ENCODE peak calls at places on chromosomes 5 and 9, in five cellular contexts. D is RCC 7860; X is stimulated activated CD4-positive, alpha-beta T cell treated with anti-CD3 and anti-CD28 coated beads, Interleukin-1b, Interleukin-23, amount 100 ng/mL, for 24 hours; U is GM13976; I is posterior cingulate gyrus. F is an unnamed sample.

GRCh38 chr9:123364241-123364824 is 8.3 kb downstream of the CRB2 start:
- DNase-seq in D (peak; percentile 83), X (no peak), U (no peak), I (peak; percentile 67), F (no peak)

GRCh38 chr9:94812343-94812742 is 85.8 kb downstream of the AOPEP start:
- DNase-seq in D (peak; percentile 82), X (no peak), U (no peak), I (no peak), F (no peak)

GRCh38 chr5:30194595-30194994 is 998.9 kb upstream of the CDH6 start:
- DNase-seq in D (no peak), X (no peak), U (no peak), I (no peak), F (no peak)

GRCh38 chr5:159071382-159071781 is 28.3 kb downstream of the EBF1 start:
- DNase-seq in D (no peak), X (no peak), U (no peak), I (no peak), F (no peak)

GRCh38 chr5:115329475-115329874 is 33.0 kb upstream of the CCDC112 start:
- DNase-seq in D (no peak), X (no peak), U (no peak), I (no peak), F (no peak)

GRCh38 chr9:35074141-35074540 is 1.7 kb upstream of the VCP start:
- DNase-seq in D (no peak), X (no peak), U (no peak), I (no peak), F (no peak)

GRCh38 chr9:121620777-121621437 is 30.5 kb upstream of the DAB2IP start:
- DNase-seq in D (no peak), X (no peak), U (peak; percentile 60), I (peak; percentile 46), F (no peak)

GRCh38 chr5:123514615-123515355 is 2.8 kb downstream of the CSNK1G3 start:
- DNase-seq in D (no peak), X (no peak), U (no peak), I (no peak), F (no peak)

GRCh38 chr5:36655171-36655570 is 48.8 kb downstream of the SLC1A3 start:
- DNase-seq in D (no peak), X (no peak), U (no peak), I (peak; percentile 35), F (no peak)

GRCh38 chr9:96031366-96031824 is 155.9 kb downstream of the ERCC6L2 start:
- DNase-seq in D (no peak), X (no peak), U (no peak), I (no peak), F (no peak)

GRCh38 chr9:127452481-127453092 is 1.3 kb downstream of the LRSAM1 start:
- DNase-seq in D (no peak), X (no peak), U (no peak), I (no peak), F (no peak)

GRCh38 chr9:133658442-133659431 is 22.6 kb downstream of the DBH start:
- DNase-seq in D (peak; percentile 22), X (no peak), U (no peak), I (no peak), F (no peak)

GRCh38 chr5:137995077-137995746 is 37.7 kb downstream of the FAM13B start:
- DNase-seq in D (no peak), X (no peak), U (no peak), I (no peak), F (no peak)

GRCh38 chr9:94921072-94921471 is 194.6 kb downstream of the AOPEP start:
- DNase-seq in D (peak; percentile 92), X (no peak), U (no peak), I (no peak), F (no peak)

GRCh38 chr9:136726631-136727191 is 14.3 kb downstream of the DIPK1B start:
- DNase-seq in D (peak; percentile 51), X (no peak), U (peak; percentile 81), I (no peak), F (no peak)

GRCh38 chr5:172362755-172363154 is 79.2 kb upstream of the UBTD2 start:
- DNase-seq in D (peak; percentile 72), X (no peak), U (no peak), I (no peak), F (no peak)

GRCh38 chr5:74934949-74935751 is 69.0 kb upstream of the FAM169A start:
- DNase-seq in D (peak; percentile 44), X (peak; percentile 7), U (no peak), I (no peak), F (no peak)

GRCh38 chr5:62582198-62582597 is 3.6 kb downstream of the LRRC70 start:
- DNase-seq in D (no peak), X (no peak), U (no peak), I (no peak), F (no peak)

GRCh38 chr5:154771383-154771901 is 16.3 kb downstream of the LARP1 start:
- DNase-seq in D (peak; percentile 63), X (no peak), U (no peak), I (peak; percentile 23), F (no peak)

GRCh38 chr5:149141224-149141956 is at the start of gene ABLIM3:
- DNase-seq in D (peak; percentile 57), X (peak; percentile 56), U (peak; percentile 88), I (peak; percentile 77), F (peak; percentile 32)

GRCh38 chr5:60685028-60685427 is 14.9 kb downstream of the DEPDC1B start:
- DNase-seq in D (no peak), X (no peak), U (no peak), I (no peak), F (no peak)

GRCh38 chr9:36136894-36137391 is 410 bp downstream of the GLIPR2 start:
- DNase-seq in D (no peak), X (no peak), U (no peak), I (no peak), F (no peak)

GRCh38 chr9:93668261-93668871 is 92.0 kb downstream of the PHF2 start:
- DNase-seq in D (no peak), X (no peak), U (no peak), I (peak; percentile 5), F (no peak)

GRCh38 chr5:115855959-115856358 is 14.2 kb downstream of the AP3S1 start:
- DNase-seq in D (no peak), X (no peak), U (no peak), I (no peak), F (no peak)

GRCh38 chr9:81150016-81150625 is 539.2 kb downstream of the TLE1 start:
- DNase-seq in D (no peak), X (no peak), U (no peak), I (no peak), F (no peak)

GRCh38 chr5:77156379-77156778 is 54.1 kb upstream of the PDE8B start:
- DNase-seq in D (no peak), X (no peak), U (no peak), I (no peak), F (no peak)

GRCh38 chr5:175214152-175214551 is 229.8 kb downstream of the DRD1 start:
- DNase-seq in D (peak; percentile 85), X (no peak), U (no peak), I (no peak), F (no peak)

GRCh38 chr5:72878854-72879253 is 62.4 kb downstream of the TNPO1 start:
- DNase-seq in D (no peak), X (no peak), U (no peak), I (no peak), F (no peak)

GRCh38 chr5:117713585-117714198 is 1139.1 kb upstream of the SEMA6A start:
- DNase-seq in D (no peak), X (no peak), U (no peak), I (no peak), F (no peak)

GRCh38 chr5:43353668-43354067 is 40.5 kb upstream of the HMGCS1 start:
- DNase-seq in D (no peak), X (no peak), U (no peak), I (no peak), F (no peak)

GRCh38 chr9:106456581-106456980 is 406.4 kb upstream of the ZNF462 start:
- DNase-seq in D (no peak), X (no peak), U (no peak), I (no peak), F (no peak)

GRCh38 chr9:108473209-108474112 is 382.3 kb downstream of the ACTL7B start:
- DNase-seq in D (no peak), X (no peak), U (no peak), I (no peak), F (no peak)

GRCh38 chr5:69265931-69266330 is 31.2 kb downstream of the CDK7 start:
- DNase-seq in D (no peak), X (no peak), U (no peak), I (no peak), F (no peak)

F was measured in T-helper 22 cell.